ENCODE peak calls at places on chromosomes 12 and 14, in five cellular contexts. H is bronchial epithelial cell, J is aorta, A is Panc1, O is IMR-90. B is an unnamed sample. For H3K36me3, the result is how much of the 10 kb centered on the place peaks cover.

GRCh38 chr14:106518054-106518943 is 991.9 kb downstream of the TMEM121 start:
- DNase-seq in H (no peak), J (peak), O (no peak), A (peak), B (no peak)

GRCh38 chr12:93780115-93780641 is 103.0 kb downstream of the CRADD start:
- DNase-seq in O (peak), A (no peak), H (no peak), J (no peak), B (no peak)

GRCh38 chr14:20799955-20800544 is 2.6 kb downstream of the RNASE1 start:
- DNase-seq in A (no peak), J (no peak), H (no peak), O (no peak), B (peak)

GRCh38 chr12:50573271-50573670 is 68.5 kb downstream of the DIP2B start:
- DNase-seq in A (no peak), O (no peak), H (no peak), J (no peak), B (no peak)

GRCh38 chr12:124952295-124952694 is 36.6 kb downstream of the DHX37 start:
- DNase-seq in O (no peak), H (no peak), A (no peak), J (no peak), B (no peak)

GRCh38 chr12:12915654-12916053 is 24.3 kb downstream of the GPRC5A start:
- DNase-seq in A (no peak), H (no peak), O (no peak), J (no peak), B (no peak)

GRCh38 chr14:74308695-74309094 is 6.0 kb upstream of the ABCD4 start:
- DNase-seq in J (no peak), H (no peak), A (no peak), O (no peak), B (no peak)

GRCh38 chr12:123763093-123763492 is 992 bp downstream of the DNAH10 start:
- DNase-seq in O (no peak), H (no peak), A (no peak), J (no peak), B (no peak)

GRCh38 chr12:56128669-56129209 is 672 bp downstream of the ESYT1 start:
- DNase-seq in J (no peak), O (no peak), H (peak), A (no peak), B (no peak)

GRCh38 chr14:75864352-75864751 is 117.4 kb downstream of the TGFB3 start:
- DNase-seq in O (peak), A (no peak), H (peak), J (no peak), B (no peak)

GRCh38 chr14:42322486-42323284 is 716.0 kb downstream of the LRFN5 start:
- DNase-seq in A (no peak), J (no peak), O (no peak), H (no peak), B (no peak)

GRCh38 chr12:51714666-51715065 is 123.6 kb downstream of the SCN8A start:
- DNase-seq in J (no peak), H (no peak), A (no peak), O (peak), B (no peak)

GRCh38 chr12:113465808-113466769 is 5.6 kb downstream of the LHX5 start:
- DNase-seq in H (no peak), O (no peak), J (no peak), A (no peak), B (no peak)

GRCh38 chr12:122867701-122868461 is 28.0 kb downstream of the VPS37B start:
- DNase-seq in A (no peak), J (peak), O (no peak), H (peak), B (no peak)

GRCh38 chr14:31994391-31995033 is 82.6 kb upstream of the ARHGAP5 start:
- DNase-seq in H (no peak), O (no peak), A (no peak), J (no peak), B (no peak)

GRCh38 chr12:12726543-12727093 is 9.4 kb downstream of the CDKN1B start:
- DNase-seq in O (peak), J (no peak), H (peak), A (no peak), B (no peak)

GRCh38 chr12:6494968-6495367 is 1.1 kb downstream of the NCAPD2 start:
- DNase-seq in O (no peak), H (peak), A (no peak), J (no peak), B (no peak)

GRCh38 chr12:47744005-47744651 is 14.6 kb downstream of the RAPGEF3 start:
- DNase-seq in H (peak), J (no peak), O (no peak), A (no peak), B (no peak)

GRCh38 chr14:53953828-53954550 is 2.6 kb downstream of the BMP4 start:
- DNase-seq in J (peak), O (peak), H (no peak), A (no peak), B (no peak)

GRCh38 chr12:121090576-121091125 is 42.0 kb upstream of the P2RX7 start:
- DNase-seq in O (no peak), H (no peak), J (no peak), A (no peak), B (no peak)

GRCh38 chr14:52918486-52918885 is 32.4 kb downstream of the FERMT2 start:
- DNase-seq in O (peak), J (no peak), A (peak), H (peak), B (no peak)

GRCh38 chr12:54126696-54127537 is 61.9 kb downstream of the SMUG1 start:
- DNase-seq in O (no peak), A (no peak), J (peak), H (no peak), B (no peak)

GRCh38 chr14:75205586-75205985 is 29.2 kb upstream of the TMED10 start:
- DNase-seq in O (peak), J (no peak), A (no peak), H (peak), B (no peak)

GRCh38 chr14:91866061-91866460 is 1.3 kb downstream of the TC2N start:
- DNase-seq in A (no peak), O (no peak), J (no peak), H (no peak), B (no peak)

GRCh38 chr12:12024958-12025682 is 45.6 kb upstream of the BCL2L14 start:
- DNase-seq in J (no peak), O (no peak), A (no peak), H (peak), B (no peak)

GRCh38 chr12:18382486-18382885 is 121.2 kb downstream of the PIK3C2G start:
- DNase-seq in O (peak), H (no peak), J (no peak), A (no peak), B (no peak)

GRCh38 chr14:29895591-29896043 is 32.0 kb downstream of the PRKD1 start:
- DNase-seq in O (no peak), H (no peak), J (no peak), A (no peak), B (no peak)

GRCh38 chr14:60655898-60656754 is 6.8 kb upstream of the SIX1 start:
- DNase-seq in O (peak), H (no peak), A (no peak), J (no peak), B (no peak)

GRCh38 chr12:29578731-29579130 is 81.2 kb upstream of the OVCH1 start:
- DNase-seq in A (no peak), J (no peak), O (peak), H (no peak), B (no peak)

GRCh38 chr12:69056743-69057515 is 124.0 kb upstream of the CPM start:
- DNase-seq in A (no peak), H (no peak), O (peak), J (no peak), B (no peak)

GRCh38 chr12:26728205-26729050 is 104.6 kb downstream of the ITPR2 start:
- DNase-seq in A (no peak), J (no peak), O (no peak), H (no peak), B (no peak)

GRCh38 chr14:57837267-57837666 is 28.6 kb downstream of the SLC35F4 start:
- DNase-seq in O (no peak), J (no peak), H (no peak), A (no peak), B (no peak)

GRCh38 chr14:100345711-100346110 is 22.6 kb downstream of the SLC25A47 start:
- DNase-seq in O (no peak), J (no peak), A (no peak), H (no peak), B (no peak)

GRCh38 chr14:100348779-100349708 is 25.9 kb downstream of the SLC25A47 start:
- DNase-seq in A (no peak), O (no peak), J (no peak), H (no peak), B (no peak)

GRCh38 chr14:100348253-100348729 is 25.2 kb downstream of the SLC25A47 start:
- DNase-seq in A (no peak), J (no peak), O (no peak), H (no peak), B (no peak)

GRCh38 chr14:100350283-100350926 is 27.3 kb downstream of the SLC25A47 start:
- DNase-seq in A (no peak), H (no peak), O (no peak), J (no peak), B (no peak)

DNA sequence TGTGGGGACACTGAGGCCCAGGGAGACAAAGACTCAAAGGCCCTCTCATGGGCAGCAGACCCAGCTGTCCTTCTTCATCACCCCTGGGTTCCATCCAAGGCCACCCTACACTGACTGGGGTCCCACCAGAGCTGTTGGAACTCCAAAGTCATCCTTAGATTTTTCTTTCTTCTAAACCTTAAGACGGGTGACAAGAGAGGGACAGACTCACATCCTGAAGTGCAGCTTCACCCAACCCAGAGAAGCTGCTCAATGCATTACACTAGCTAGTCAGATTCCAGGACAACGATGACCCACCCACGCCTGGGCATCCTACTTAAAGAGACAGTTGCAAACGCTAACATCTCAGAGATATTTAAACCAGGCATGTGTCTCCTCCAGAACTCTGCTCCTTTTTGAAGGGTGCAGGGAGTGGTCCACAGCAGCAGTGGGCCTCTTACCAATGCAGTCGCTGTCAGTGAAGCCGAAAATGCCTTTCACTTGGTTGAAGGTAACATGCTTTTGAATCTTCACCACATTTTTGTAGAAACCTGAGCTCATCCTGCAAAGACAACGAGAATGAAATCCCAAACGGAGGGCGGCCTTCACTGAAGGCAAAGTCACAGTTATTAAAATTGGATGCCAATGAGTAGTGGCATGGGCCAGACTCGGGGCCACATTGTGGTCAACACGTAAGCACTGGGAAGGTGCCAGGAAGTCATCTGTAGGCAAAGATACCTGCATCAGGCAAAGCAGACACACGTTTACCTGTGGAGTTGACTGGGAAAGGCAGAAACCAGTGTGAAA is 23.4 kb downstream of the SLC25A47 start:
- DNase-seq in O (no peak), H (no peak), A (no peak), J (no peak), B (no peak)
- H3K36me3 ChIP-seq in O (half or more), H (under half), A (under half), J (under half), B (under half)

DNA sequence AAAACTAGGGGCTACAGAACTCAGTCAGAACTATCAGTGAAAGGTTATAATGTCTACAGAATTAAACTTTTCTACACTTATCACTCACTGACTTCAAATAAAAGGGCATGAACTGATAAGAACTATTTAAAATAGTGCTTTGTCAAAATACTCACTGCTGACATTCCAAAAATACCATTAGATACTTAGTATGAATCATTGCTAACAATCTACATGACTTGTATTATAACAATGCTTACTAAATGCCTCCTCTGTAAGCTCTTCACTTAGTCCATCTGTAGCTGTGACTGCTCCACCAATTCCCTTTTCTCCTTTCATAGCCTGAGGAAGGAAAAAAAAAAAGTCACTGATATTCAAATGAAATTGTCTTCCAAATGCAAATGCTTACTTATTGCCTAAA is 17.0 kb downstream of the NFYB start:
- DNase-seq in J (no peak), H (peak), A (no peak), O (peak), B (no peak)
- H3K36me3 ChIP-seq in J (under half), H (under half), A (under half), O (under half), B (under half)

GRCh38 chr14:68927089-68927488 is 52.0 kb downstream of the ACTN1 start:
- DNase-seq in O (no peak), H (no peak), A (no peak), J (no peak), B (no peak)
- H3K36me3 ChIP-seq in O (half or more), H (under half), A (under half), J (under half), B (under half)

DNA sequence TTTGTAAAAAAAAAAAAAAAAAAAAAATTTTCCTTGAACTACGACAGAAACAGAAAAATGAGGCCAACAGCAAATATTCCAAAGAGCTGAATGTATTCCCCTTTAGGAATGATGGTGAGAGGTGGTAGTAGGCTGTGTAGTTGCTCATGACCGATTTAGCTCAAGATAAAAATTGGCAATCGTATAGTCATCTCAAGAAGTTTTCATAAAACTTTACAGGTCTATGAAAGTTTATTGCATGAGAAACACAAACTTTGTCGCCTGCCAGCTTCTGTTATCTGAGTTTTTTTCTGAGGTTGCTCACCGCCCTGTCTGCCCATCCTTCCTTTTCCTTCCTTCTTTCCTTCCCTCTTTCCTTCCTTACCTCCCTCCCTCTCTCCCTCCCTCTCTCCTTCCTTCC is 605.5 kb downstream of the BCL11B start:
- DNase-seq in H (no peak), A (no peak), O (no peak), J (no peak), B (no peak)
- H3K36me3 ChIP-seq in H (under half), A (under half), O (under half), J (under half), B (under half)

GRCh38 chr12:57173089-57173488 is 25.7 kb upstream of the LRP1-AS start:
- DNase-seq in A (no peak), J (no peak), O (no peak), H (no peak), B (no peak)

GRCh38 chr12:57171668-57172067 is 24.2 kb upstream of the LRP1-AS start:
- DNase-seq in O (peak), A (no peak), H (peak), J (no peak), B (no peak)

GRCh38 chr12:57169969-57170368 is 22.6 kb upstream of the LRP1-AS start:
- DNase-seq in J (no peak), O (no peak), A (no peak), H (peak), B (no peak)

GRCh38 chr12:57169046-57169795 is 21.8 kb upstream of the LRP1-AS start:
- DNase-seq in O (no peak), H (no peak), J (no peak), A (no peak), B (no peak)

GRCh38 chr12:57170408-57170807 is 23.0 kb upstream of the LRP1-AS start:
- DNase-seq in H (no peak), O (no peak), J (no peak), A (no peak), B (no peak)
- H3K36me3 ChIP-seq in H (under half), O (half or more), J (under half), A (under half), B (under half)

DNA sequence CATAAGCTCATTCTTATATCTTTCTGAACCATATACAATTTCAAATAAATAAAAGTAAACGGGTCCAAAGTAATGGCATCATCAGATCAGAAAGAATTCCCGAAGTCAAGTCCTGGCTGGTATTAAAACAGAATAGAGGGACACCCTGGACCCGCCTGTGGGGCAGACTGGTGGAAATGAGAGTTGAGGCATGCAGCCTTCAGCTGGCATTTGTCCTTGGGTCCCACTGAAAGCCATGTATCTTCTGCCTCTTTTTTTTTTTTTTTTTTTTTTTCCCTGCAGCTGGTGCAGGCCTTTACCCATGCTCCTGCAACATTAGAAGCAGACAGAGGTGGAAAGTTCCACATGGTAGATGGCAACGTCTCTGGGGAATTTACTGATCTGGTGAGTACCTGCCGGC is 9.9 kb downstream of the AHSA1 start:
- DNase-seq in A (no peak), H (no peak), J (no peak), O (no peak), B (no peak)
- H3K36me3 ChIP-seq in A (under half), H (under half), J (under half), O (under half), B (half or more)

DNA sequence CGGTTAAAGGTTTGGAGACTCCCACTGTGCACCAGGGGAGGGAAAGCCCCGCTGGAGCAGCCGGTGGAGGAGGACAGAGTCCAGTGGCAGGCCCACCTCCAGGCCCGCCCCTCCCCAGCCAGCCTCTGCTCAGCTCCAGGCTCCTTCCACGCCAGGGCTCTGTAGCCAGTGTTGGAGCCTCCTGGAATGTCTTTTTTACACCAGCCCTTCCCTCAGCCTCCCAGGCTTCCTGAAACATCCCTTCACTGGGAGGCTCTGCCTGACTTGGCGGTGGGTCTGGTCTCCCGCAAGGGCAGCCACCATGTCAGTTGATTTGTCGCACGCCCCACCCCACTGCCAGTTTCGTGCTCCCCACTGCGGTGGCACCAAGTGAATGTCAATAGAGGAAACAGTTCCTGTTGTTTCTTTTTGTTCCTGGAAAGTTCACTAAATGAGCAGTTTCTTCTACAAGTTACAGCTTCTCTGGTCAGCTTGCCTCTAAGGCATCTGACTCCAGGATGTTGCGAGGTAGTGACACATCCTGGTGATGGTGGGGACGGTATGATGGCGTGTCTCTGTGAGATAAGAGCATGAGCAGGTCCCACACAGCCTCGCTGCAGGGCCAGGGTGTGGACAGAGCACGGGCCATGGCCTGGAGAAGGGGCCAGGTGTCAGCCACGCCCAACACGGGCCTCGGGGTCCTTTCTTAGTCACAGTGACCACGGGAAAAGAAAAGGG is 79.7 kb upstream of the DYNC1H1 start:
- DNase-seq in A (no peak), O (no peak), H (no peak), J (no peak), B (no peak)
- H3K36me3 ChIP-seq in A (under half), O (under half), H (under half), J (under half), B (half or more)

DNA sequence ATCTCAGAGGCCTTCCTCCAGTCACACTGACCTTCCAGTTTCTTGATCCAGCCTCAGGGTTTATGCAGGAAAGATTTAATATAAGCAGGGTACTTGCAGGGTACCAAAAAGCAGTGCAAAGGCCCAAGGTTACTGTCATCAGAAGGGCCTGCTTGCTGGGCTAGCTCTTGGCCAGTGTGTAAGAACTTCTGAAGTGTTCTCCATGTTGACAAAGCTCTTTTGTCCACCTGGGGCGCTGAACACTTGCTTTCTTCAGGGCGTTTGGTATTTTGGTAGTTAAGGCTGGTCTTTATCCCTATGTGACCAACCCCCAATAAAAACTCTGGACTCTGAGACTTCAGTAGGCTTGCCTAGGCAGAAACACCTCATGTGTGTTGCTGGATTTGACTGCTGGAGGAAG is 69.7 kb downstream of the ZC3H14 start:
- DNase-seq in A (no peak), J (no peak), H (no peak), O (no peak), B (no peak)
- H3K36me3 ChIP-seq in A (under half), J (under half), H (under half), O (under half), B (under half)

GRCh38 chr14:104147346-104148125 is 9.1 kb downstream of the KIF26A start:
- DNase-seq in J (peak), A (no peak), O (no peak), H (no peak), B (no peak)
- H3K36me3 ChIP-seq in J (under half), A (under half), O (under half), H (under half), B (under half)